ENCODE peak calls at places on chromosome 11, in five cellular contexts. J is IMR-90, W is A172, N is psoas muscle, E is glutamatergic neuron. B is an unnamed sample.
A peak's percentile ranks its signal among the peaks of the same experiment; 100 is the strongest.

GRCh38 chr11:57131080-57131790 is 50.5 kb upstream of the LRRC55 start:
- DNase-seq in W (peak; percentile 13), N (peak; percentile 23), J (peak; percentile 13), E (peak; percentile 69), B (peak; percentile 33)

GRCh38 chr11:6855971-6856542 is 6.8 kb upstream of the OR10A2 start:
- DNase-seq in W (peak; percentile 13), E (peak; percentile 19), N (no peak), J (peak; percentile 67), B (no peak)

GRCh38 chr11:118909619-118910308 is 16.0 kb downstream of the BCL9L start:
- DNase-seq in N (no peak), W (no peak), J (no peak), E (no peak), B (no peak)

GRCh38 chr11:60899021-60899936 is 7.1 kb downstream of the PRPF19 start:
- DNase-seq in W (peak; percentile 66), E (no peak), J (peak; percentile 73), N (no peak), B (no peak)

GRCh38 chr11:55793321-55793720 is 2.0 kb upstream of the OR5D14 start:
- DNase-seq in J (no peak), E (no peak), W (no peak), N (no peak), B (no peak)

GRCh38 chr11:2524446-2525165 is 79.8 kb downstream of the KCNQ1 start:
- DNase-seq in J (no peak), E (peak; percentile 10), N (peak; percentile 0), W (no peak), B (peak; percentile 14)

GRCh38 chr11:94731921-94732601 is 36.1 kb upstream of the AMOTL1 start:
- DNase-seq in W (peak; percentile 82), E (no peak), N (peak; percentile 17), J (peak; percentile 91), B (peak; percentile 26)

GRCh38 chr11:31816467-31817053 is 5.4 kb upstream of the PAX6 start:
- DNase-seq in E (no peak), N (no peak), J (no peak), W (no peak), B (no peak)

GRCh38 chr11:92964471-92964870 is 5.0 kb upstream of the MTNR1B start:
- DNase-seq in E (no peak), J (no peak), N (no peak), W (no peak), B (no peak)

GRCh38 chr11:1487851-1488574 is 1.4 kb upstream of the MOB2 start:
- DNase-seq in W (no peak), N (no peak), E (no peak), J (no peak), B (peak; percentile 18)

GRCh38 chr11:44286268-44286880 is 23.6 kb downstream of the ALX4 start:
- DNase-seq in E (peak; percentile 68), W (peak; percentile 50), N (peak; percentile 32), J (peak; percentile 44), B (peak; percentile 55)

GRCh38 chr11:13008625-13009475 is at the start of gene RASSF10:
- DNase-seq in W (no peak), J (no peak), E (peak; percentile 78), N (peak; percentile 41), B (peak; percentile 82)

GRCh38 chr11:61532136-61533038 is 23.8 kb downstream of the LRRC10B start:
- DNase-seq in J (no peak), E (no peak), W (peak; percentile 45), N (no peak), B (no peak)

GRCh38 chr11:61962213-61963015 is 5.0 kb downstream of the FTH1 start:
- DNase-seq in E (no peak), N (no peak), J (no peak), W (no peak), B (no peak)

GRCh38 chr11:3644817-3645235 is at the start of gene ART1:
- DNase-seq in W (peak; percentile 55), J (no peak), N (peak; percentile 58), E (no peak), B (no peak)

GRCh38 chr11:66459138-66459778 is 7.4 kb upstream of the PELI3 start:
- DNase-seq in N (no peak), E (no peak), J (no peak), W (no peak), B (no peak)

GRCh38 chr11:115941481-115941993 is 437.3 kb upstream of the CADM1 start:
- DNase-seq in N (peak; percentile 54), J (peak; percentile 97), W (peak; percentile 87), E (no peak), B (peak; percentile 77)

GRCh38 chr11:42840176-42840829 is 471.5 kb upstream of the API5 start:
- DNase-seq in W (no peak), N (no peak), J (no peak), E (no peak), B (no peak)

GRCh38 chr11:98069861-98070260 is 950.9 kb upstream of the CNTN5 start:
- DNase-seq in N (no peak), J (no peak), E (no peak), W (no peak), B (no peak)

GRCh38 chr11:18081551-18081950 is 24.3 kb downstream of the SAAL1 start:
- DNase-seq in W (no peak), J (no peak), E (no peak), N (no peak), B (no peak)

GRCh38 chr11:65695459-65696241 is 16.4 kb upstream of the KAT5 start:
- DNase-seq in J (no peak), E (no peak), W (peak; percentile 23), N (no peak), B (peak; percentile 36)

GRCh38 chr11:27022659-27023251 is 17.9 kb upstream of the BBOX1 start:
- DNase-seq in E (no peak), N (no peak), J (no peak), W (no peak), B (no peak)

GRCh38 chr11:85874265-85874664 is 19.1 kb downstream of the CCDC83 start:
- DNase-seq in J (peak; percentile 62), N (no peak), W (no peak), E (no peak), B (no peak)

GRCh38 chr11:1638344-1638743 is 8.8 kb downstream of the KRTAP5-5 start:
- DNase-seq in N (no peak), W (no peak), E (no peak), J (no peak), B (no peak)

GRCh38 chr11:113546757-113547507 is 71.7 kb upstream of the DRD2 start:
- DNase-seq in E (no peak), N (no peak), J (peak; percentile 61), W (peak; percentile 92), B (no peak)

GRCh38 chr11:67002297-67002913 is 20.5 kb upstream of the SYT12 start:
- DNase-seq in E (no peak), J (no peak), N (no peak), W (no peak), B (no peak)

GRCh38 chr11:46290598-46291309 is 13.3 kb downstream of the CREB3L1 start:
- DNase-seq in E (no peak), J (peak; percentile 98), W (peak; percentile 96), N (peak; percentile 87), B (peak; percentile 74)

GRCh38 chr11:10441652-10442503 is 13.2 kb upstream of the AMPD3 start:
- DNase-seq in W (no peak), J (no peak), N (no peak), E (no peak), B (no peak)

GRCh38 chr11:96748639-96749370 is 359.0 kb downstream of the JRKL start:
- DNase-seq in J (peak; percentile 46), E (no peak), N (no peak), W (peak; percentile 52), B (no peak)

GRCh38 chr11:61787928-61788491 is 4.4 kb downstream of the TMEM258 start:
- DNase-seq in N (no peak), W (peak; percentile 28), J (peak; percentile 61), E (peak; percentile 58), B (no peak)

GRCh38 chr11:70711911-70712185 is 313.5 kb downstream of the CTTN start:
- DNase-seq in E (no peak), N (no peak), W (no peak), J (no peak), B (no peak)

GRCh38 chr11:45599161-45599943 is 66.1 kb downstream of the CHST1 start:
- DNase-seq in W (no peak), J (no peak), N (no peak), E (no peak), B (no peak)

GRCh38 chr11:92843455-92843854 is 126.0 kb upstream of the MTNR1B start:
- DNase-seq in E (no peak), N (no peak), J (no peak), W (no peak), B (no peak)

GRCh38 chr11:131491503-131491902 is 121.1 kb downstream of the NTM start:
- DNase-seq in E (no peak), J (peak; percentile 30), N (no peak), W (peak; percentile 1), B (no peak)